ENCODE peak calls at places on chromosomes 3 and 15, in four cellular contexts. X, D, Z and T are unnamed samples.

GRCh38 chr3:52805270-52806039 is 10.9 kb downstream of the ITIH3 start:
- DNase-seq in X (no peak), D (no peak), Z (no peak), T (no peak)

GRCh38 chr3:196645917-196646735 is 6.6 kb downstream of the NRROS start:
- DNase-seq in X (no peak), D (no peak), Z (no peak), T (no peak)

GRCh38 chr3:45124379-45124778 is 21.8 kb downstream of the CDCP1 start:
- DNase-seq in X (peak), D (no peak), Z (peak), T (no peak)

GRCh38 chr3:136862611-136862951 is 573 bp downstream of the NCK1 start:
- DNase-seq in X (peak), D (peak), Z (peak), T (no peak)

GRCh38 chr15:74045184-74045583 is 37.2 kb downstream of the GOLGA6A start:
- DNase-seq in X (no peak), D (no peak), Z (no peak), T (no peak)

GRCh38 chr3:158167737-158168469 is 58.0 kb downstream of the RSRC1 start:
- DNase-seq in X (peak), D (no peak), Z (peak), T (no peak)

GRCh38 chr3:49013738-49014660 is 4.4 kb downstream of the DALRD3 start:
- DNase-seq in X (no peak), D (no peak), Z (peak), T (no peak)

GRCh38 chr15:63522143-63522531 is 17.7 kb downstream of the USP3 start:
- DNase-seq in X (no peak), D (no peak), Z (no peak), T (no peak)

GRCh38 chr15:45197512-45197911 is 9.7 kb upstream of the SHF start:
- DNase-seq in X (no peak), D (no peak), Z (no peak), T (no peak)

GRCh38 chr15:87871130-87871737 is 385.3 kb downstream of the NTRK3 start:
- DNase-seq in X (peak), D (no peak), Z (no peak), T (no peak)

GRCh38 chr15:40470423-40471104 is at the start of gene CHST14:
- DNase-seq in X (peak), D (peak), Z (peak), T (no peak)

GRCh38 chr3:139308156-139309017 is 35.4 kb upstream of the MRPS22 start:
- DNase-seq in X (no peak), D (no peak), Z (no peak), T (no peak)

GRCh38 chr3:31664031-31664430 is 131.3 kb downstream of the STT3B start:
- DNase-seq in X (no peak), D (no peak), Z (no peak), T (no peak)

GRCh38 chr3:71177375-71177774 is 406.2 kb downstream of the FOXP1 start:
- DNase-seq in X (no peak), D (no peak), Z (no peak), T (no peak)

GRCh38 chr3:80550154-80550553 is 782.4 kb upstream of the ROBO1 start:
- DNase-seq in X (no peak), D (no peak), Z (no peak), T (no peak)

GRCh38 chr3:177195941-177196472 is 1.3 kb downstream of the TBL1XR1 start:
- DNase-seq in X (no peak), D (no peak), Z (no peak), T (no peak)

GRCh38 chr3:6182909-6183308 is 678.0 kb upstream of the GRM7 start:
- DNase-seq in X (no peak), D (no peak), Z (no peak), T (no peak)

GRCh38 chr15:90376789-90377188 is 11.3 kb upstream of the IQGAP1 start:
- DNase-seq in X (no peak), D (no peak), Z (no peak), T (no peak)

GRCh38 chr3:135503429-135504083 is 462.0 kb upstream of the PPP2R3A start:
- DNase-seq in X (peak), D (peak), Z (peak), T (no peak)

GRCh38 chr15:67762610-67763368 is 62.5 kb upstream of the SKOR1 start:
- DNase-seq in X (peak), D (no peak), Z (no peak), T (no peak)

GRCh38 chr3:109548192-109548938 is 211.0 kb upstream of the DPPA4 start:
- DNase-seq in X (peak), D (no peak), Z (no peak), T (no peak)

GRCh38 chr3:109559389-109559788 is 222.0 kb upstream of the DPPA4 start:
- DNase-seq in X (peak), D (no peak), Z (no peak), T (no peak)

DNA sequence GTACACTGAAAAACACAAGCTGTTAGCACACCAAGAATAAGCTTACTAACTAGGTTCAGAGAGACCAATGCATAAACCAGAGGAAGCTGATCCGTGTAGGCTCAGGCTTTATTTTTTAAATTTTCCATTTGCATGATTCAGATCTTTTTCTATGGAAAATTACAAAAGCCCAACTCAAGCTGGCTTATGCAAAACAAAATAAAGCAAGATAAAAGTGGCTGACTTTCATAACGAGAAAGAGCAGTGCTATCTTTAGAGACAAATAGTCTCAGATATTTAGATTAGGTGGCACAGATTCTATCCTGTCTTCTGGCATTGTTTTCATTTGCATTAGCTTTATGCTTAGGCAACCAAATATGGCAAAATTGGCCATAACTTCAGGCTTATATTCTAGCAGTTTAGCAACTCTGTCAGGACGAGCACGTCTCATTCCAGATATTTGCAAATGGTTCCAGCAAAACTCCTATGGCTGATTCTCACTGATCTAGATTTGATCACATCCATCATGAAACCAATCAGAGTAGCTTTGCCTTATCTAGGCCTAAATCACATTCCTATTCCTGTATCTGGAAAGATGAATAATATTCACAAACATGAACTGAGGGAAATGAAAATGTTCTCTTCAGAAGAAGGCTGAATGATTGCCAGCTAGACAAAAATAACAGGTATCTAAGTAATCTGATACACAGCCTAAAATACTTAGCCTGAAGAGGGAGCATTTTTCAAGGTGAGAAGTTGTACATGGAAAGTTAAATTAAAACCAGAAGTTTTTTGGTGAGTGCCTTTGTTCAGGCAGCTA is 216.4 kb upstream of the DPPA4 start:
- DNase-seq in X (peak), D (no peak), Z (no peak), T (no peak)
- TF ChIP-seq CTCF in X (no peak), D (no peak), Z (no peak), T (peak)

GRCh38 chr3:168249048-168249538 is 153.4 kb upstream of the GOLIM4 start:
- DNase-seq in X (peak), D (no peak), Z (peak), T (no peak)

GRCh38 chr3:168250415-168250861 is 154.7 kb upstream of the GOLIM4 start:
- DNase-seq in X (peak), D (no peak), Z (peak), T (no peak)

GRCh38 chr3:168248383-168249047 is 152.8 kb upstream of the GOLIM4 start:
- DNase-seq in X (peak), D (no peak), Z (peak), T (no peak)

GRCh38 chr3:168251371-168251770 is 155.6 kb upstream of the GOLIM4 start:
- DNase-seq in X (no peak), D (no peak), Z (no peak), T (no peak)

DNA sequence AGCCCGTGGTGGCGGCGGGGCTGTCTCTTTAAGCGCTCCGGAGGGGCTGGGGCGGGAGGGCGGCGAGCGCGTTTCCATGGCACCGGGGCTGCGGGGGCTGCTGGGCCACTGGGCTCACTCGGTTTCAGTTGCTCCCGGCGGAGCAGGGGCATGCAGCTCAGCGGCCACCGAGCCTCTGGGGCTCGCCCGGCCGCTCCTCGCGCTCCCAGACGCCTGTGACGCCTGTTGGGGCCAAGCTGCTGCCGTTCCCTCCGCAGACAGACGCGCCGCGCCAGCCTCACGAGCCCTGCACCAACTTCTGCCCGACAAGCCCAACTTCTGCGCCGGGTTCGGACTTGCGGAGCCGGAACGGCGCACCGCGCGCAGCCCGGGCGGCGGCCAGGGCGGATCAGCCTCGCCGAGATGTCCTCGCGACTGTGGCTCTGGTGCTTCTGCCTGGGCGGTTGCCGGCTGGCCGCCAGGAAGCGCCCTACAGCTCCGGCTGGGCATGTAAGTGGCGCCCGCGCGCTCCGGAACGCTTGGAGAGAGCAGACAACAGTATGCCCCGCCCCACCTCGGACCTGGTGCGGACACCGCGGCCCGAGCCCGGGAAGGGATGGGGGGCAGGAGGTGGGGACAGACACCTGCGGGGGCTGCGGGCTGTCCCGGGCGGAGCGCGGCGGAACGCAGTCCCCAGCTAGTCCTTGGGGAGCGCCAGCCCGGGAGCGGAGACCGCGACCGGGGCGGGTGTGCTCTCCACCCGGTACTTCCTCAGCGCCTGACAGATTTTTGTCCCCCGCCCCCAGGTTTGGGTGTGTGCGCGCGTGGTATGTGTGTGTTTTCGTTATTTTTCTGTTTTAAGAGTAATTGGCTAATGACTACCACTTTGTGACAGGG is 154.1 kb upstream of the GOLIM4 start:
- DNase-seq in X (peak), D (peak), Z (peak), T (peak)
- TF ChIP-seq CTCF in X (peak), D (no peak), Z (peak), T (peak)

GRCh38 chr3:13305623-13306022 is 114.5 kb downstream of the NUP210 start:
- DNase-seq in X (no peak), D (no peak), Z (no peak), T (no peak)

GRCh38 chr3:13309004-13309403 is 111.1 kb downstream of the NUP210 start:
- DNase-seq in X (no peak), D (no peak), Z (no peak), T (no peak)

GRCh38 chr3:13307041-13307440 is 113.1 kb downstream of the NUP210 start:
- DNase-seq in X (no peak), D (no peak), Z (no peak), T (no peak)

GRCh38 chr3:13303410-13303809 is 116.7 kb downstream of the NUP210 start:
- DNase-seq in X (no peak), D (no peak), Z (no peak), T (no peak)

DNA sequence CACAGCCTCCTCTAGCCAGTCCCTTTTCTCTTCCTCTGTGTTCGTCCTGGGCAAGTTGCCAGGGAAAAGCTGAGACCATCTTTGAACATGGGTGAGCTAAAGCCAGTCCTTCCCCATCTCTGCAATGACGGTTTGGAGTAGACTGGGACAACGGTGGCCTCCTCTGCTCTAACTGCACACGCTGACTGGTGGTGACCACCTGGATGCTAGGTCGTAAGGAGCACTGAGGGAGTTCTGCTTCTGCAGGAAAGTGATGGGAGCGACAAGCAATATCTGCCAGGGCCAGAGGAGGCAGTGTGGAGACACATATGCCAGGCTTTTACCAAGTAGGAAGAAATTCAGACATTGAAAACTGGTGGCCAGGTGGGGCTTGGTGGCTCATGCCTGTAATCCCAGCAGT is 111.7 kb downstream of the NUP210 start:
- DNase-seq in X (peak), D (no peak), Z (peak), T (no peak)
- TF ChIP-seq CTCF in X (peak), D (no peak), Z (peak), T (peak)

GRCh38 chr3:194138098-194138474 is 2.1 kb downstream of the HES1 start:
- DNase-seq in X (no peak), D (no peak), Z (no peak), T (no peak)
- TF ChIP-seq CTCF in X (no peak), D (no peak), Z (no peak), T (peak)